ENCODE peak calls at places on chromosomes 4 and X, in four cellular contexts. One of them, this sample, is unnamed.

GRCh38 chr4:145907363-145907762 is 31.3 kb downstream of the ZNF827 start:
- DNase-seq in PC-3: no peak
- DNase-seq in left ventricle myocardium inferior: no peak
- DNase-seq in right atrium auricular region: no peak
- DNase-seq in this sample: no peak

GRCh38 chrX:136879001-136879667 is 1.4 kb downstream of the RBMX start:
- DNase-seq in PC-3: no peak
- DNase-seq in right atrium auricular region: no peak
- DNase-seq in left ventricle myocardium inferior: no peak
- DNase-seq in this sample: peak

GRCh38 chr4:3615386-3616286 is 83.4 kb upstream of the LRPAP1 start:
- DNase-seq in right atrium auricular region: no peak
- DNase-seq in PC-3: no peak
- DNase-seq in left ventricle myocardium inferior: no peak
- DNase-seq in this sample: no peak

GRCh38 chr4:47473351-47473750 is 9.8 kb upstream of the COMMD8 start:
- DNase-seq in left ventricle myocardium inferior: no peak
- DNase-seq in PC-3: no peak
- DNase-seq in right atrium auricular region: no peak
- DNase-seq in this sample: no peak

GRCh38 chrX:49879656-49880277 is 483 bp downstream of the USP27X start:
- DNase-seq in PC-3: no peak
- DNase-seq in right atrium auricular region: no peak
- DNase-seq in left ventricle myocardium inferior: no peak
- DNase-seq in this sample: no peak

GRCh38 chrX:13223868-13224555 is 95.8 kb downstream of the ATXN3L start:
- DNase-seq in PC-3: peak
- DNase-seq in left ventricle myocardium inferior: no peak
- DNase-seq in right atrium auricular region: no peak
- DNase-seq in this sample: peak

GRCh38 chr4:142595222-142595871 is 250.8 kb downstream of the INPP4B start:
- DNase-seq in right atrium auricular region: no peak
- DNase-seq in PC-3: peak
- DNase-seq in left ventricle myocardium inferior: no peak
- DNase-seq in this sample: no peak

GRCh38 chr4:184310881-184311709 is 93.4 kb upstream of the ENPP6 start:
- DNase-seq in left ventricle myocardium inferior: peak
- DNase-seq in right atrium auricular region: peak
- DNase-seq in PC-3: no peak
- DNase-seq in this sample: no peak

GRCh38 chr4:170139764-170140163 is 50.0 kb upstream of the AADAT start:
- DNase-seq in right atrium auricular region: no peak
- DNase-seq in PC-3: peak
- DNase-seq in left ventricle myocardium inferior: no peak
- DNase-seq in this sample: peak

GRCh38 chrX:43882294-43882681 is at the start of gene MAOB:
- DNase-seq in right atrium auricular region: no peak
- DNase-seq in left ventricle myocardium inferior: peak
- DNase-seq in PC-3: no peak
- DNase-seq in this sample: no peak

GRCh38 chrX:133698298-133698697 is 283.0 kb upstream of the GPC4 start:
- DNase-seq in PC-3: peak
- DNase-seq in right atrium auricular region: no peak
- DNase-seq in left ventricle myocardium inferior: no peak
- DNase-seq in this sample: peak

GRCh38 chrX:70041993-70042392 is 7.7 kb downstream of the AWAT2 start:
- DNase-seq in left ventricle myocardium inferior: no peak
- DNase-seq in PC-3: no peak
- DNase-seq in right atrium auricular region: peak
- DNase-seq in this sample: no peak

GRCh38 chr4:37745946-37746345 is 59.8 kb upstream of the RELL1 start:
- DNase-seq in right atrium auricular region: no peak
- DNase-seq in left ventricle myocardium inferior: no peak
- DNase-seq in PC-3: no peak
- DNase-seq in this sample: no peak

GRCh38 chrX:47515941-47516649 is 33.1 kb upstream of the ZNF41 start:
- DNase-seq in PC-3: peak
- DNase-seq in left ventricle myocardium inferior: no peak
- DNase-seq in right atrium auricular region: no peak
- DNase-seq in this sample: peak

GRCh38 chr4:81485310-81485980 is 13.7 kb upstream of the RASGEF1B start:
- DNase-seq in left ventricle myocardium inferior: no peak
- DNase-seq in PC-3: no peak
- DNase-seq in right atrium auricular region: no peak
- DNase-seq in this sample: no peak

GRCh38 chrX:12690646-12691045 is 100.6 kb upstream of the PRPS2 start:
- DNase-seq in PC-3: no peak
- DNase-seq in left ventricle myocardium inferior: no peak
- DNase-seq in right atrium auricular region: no peak
- DNase-seq in this sample: no peak

GRCh38 chr4:8726344-8726851 is 133.8 kb downstream of the CPZ start:
- DNase-seq in left ventricle myocardium inferior: no peak
- DNase-seq in PC-3: no peak
- DNase-seq in right atrium auricular region: no peak
- DNase-seq in this sample: no peak

GRCh38 chrX:38805294-38806053 is 4.2 kb downstream of the MID1IP1 start:
- DNase-seq in PC-3: peak
- DNase-seq in left ventricle myocardium inferior: peak
- DNase-seq in right atrium auricular region: peak
- DNase-seq in this sample: peak

GRCh38 chrX:48761674-48762471 is at the start of gene GLOD5:
- DNase-seq in left ventricle myocardium inferior: no peak
- DNase-seq in PC-3: peak
- DNase-seq in right atrium auricular region: no peak
- DNase-seq in this sample: peak

GRCh38 chrX:12210196-12210815 is 72.0 kb downstream of the FRMPD4 start:
- DNase-seq in PC-3: peak
- DNase-seq in left ventricle myocardium inferior: peak
- DNase-seq in right atrium auricular region: no peak
- DNase-seq in this sample: peak

GRCh38 chr4:184596617-184597185 is 52.5 kb downstream of the CASP3 start:
- DNase-seq in left ventricle myocardium inferior: no peak
- DNase-seq in right atrium auricular region: no peak
- DNase-seq in PC-3: peak
- DNase-seq in this sample: peak

GRCh38 chr4:10753326-10753725 is 68.8 kb upstream of the CLNK start:
- DNase-seq in right atrium auricular region: no peak
- DNase-seq in PC-3: no peak
- DNase-seq in left ventricle myocardium inferior: no peak
- DNase-seq in this sample: peak

GRCh38 chrX:150845091-150845490 is 53.4 kb downstream of the CD99L2 start:
- DNase-seq in PC-3: no peak
- DNase-seq in right atrium auricular region: no peak
- DNase-seq in left ventricle myocardium inferior: no peak
- DNase-seq in this sample: no peak

DNA sequence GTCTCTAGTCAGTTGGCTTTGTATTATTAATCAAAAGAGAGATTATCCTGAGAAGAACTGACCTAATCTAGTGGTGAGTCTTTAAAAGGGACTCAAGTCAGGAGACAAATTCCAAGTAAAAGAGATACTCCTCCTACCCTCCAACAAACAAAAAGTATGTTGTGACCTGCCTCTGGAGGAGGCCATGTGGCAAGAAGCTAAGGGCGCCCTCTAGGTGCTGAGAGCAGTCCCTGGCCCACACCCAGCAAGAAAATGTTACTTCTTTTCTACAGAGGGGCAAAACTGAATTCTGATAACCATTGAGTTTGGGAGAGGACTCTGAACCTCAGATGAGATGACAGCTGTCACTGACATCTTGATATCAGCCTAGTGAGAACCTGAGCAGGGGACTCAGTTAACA is 953.6 kb upstream of the AGA start:
- DNase-seq in left ventricle myocardium inferior: no peak
- DNase-seq in right atrium auricular region: no peak
- DNase-seq in PC-3: peak
- DNase-seq in this sample: no peak
- TF ChIP-seq CTCF in left ventricle myocardium inferior: no peak
- TF ChIP-seq CTCF in right atrium auricular region: no peak
- TF ChIP-seq CTCF in PC-3: peak
- TF ChIP-seq CTCF in this sample: no peak

GRCh38 chrX:72108666-72109065 is 23.0 kb downstream of the RTL5 start:
- DNase-seq in right atrium auricular region: no peak
- DNase-seq in left ventricle myocardium inferior: no peak
- DNase-seq in PC-3: no peak
- DNase-seq in this sample: no peak
- H3K4me3 ChIP-seq in right atrium auricular region: no peak
- H3K4me3 ChIP-seq in left ventricle myocardium inferior: no peak
- H3K4me3 ChIP-seq in PC-3: no peak
- H3K4me3 ChIP-seq in this sample: no peak

DNA sequence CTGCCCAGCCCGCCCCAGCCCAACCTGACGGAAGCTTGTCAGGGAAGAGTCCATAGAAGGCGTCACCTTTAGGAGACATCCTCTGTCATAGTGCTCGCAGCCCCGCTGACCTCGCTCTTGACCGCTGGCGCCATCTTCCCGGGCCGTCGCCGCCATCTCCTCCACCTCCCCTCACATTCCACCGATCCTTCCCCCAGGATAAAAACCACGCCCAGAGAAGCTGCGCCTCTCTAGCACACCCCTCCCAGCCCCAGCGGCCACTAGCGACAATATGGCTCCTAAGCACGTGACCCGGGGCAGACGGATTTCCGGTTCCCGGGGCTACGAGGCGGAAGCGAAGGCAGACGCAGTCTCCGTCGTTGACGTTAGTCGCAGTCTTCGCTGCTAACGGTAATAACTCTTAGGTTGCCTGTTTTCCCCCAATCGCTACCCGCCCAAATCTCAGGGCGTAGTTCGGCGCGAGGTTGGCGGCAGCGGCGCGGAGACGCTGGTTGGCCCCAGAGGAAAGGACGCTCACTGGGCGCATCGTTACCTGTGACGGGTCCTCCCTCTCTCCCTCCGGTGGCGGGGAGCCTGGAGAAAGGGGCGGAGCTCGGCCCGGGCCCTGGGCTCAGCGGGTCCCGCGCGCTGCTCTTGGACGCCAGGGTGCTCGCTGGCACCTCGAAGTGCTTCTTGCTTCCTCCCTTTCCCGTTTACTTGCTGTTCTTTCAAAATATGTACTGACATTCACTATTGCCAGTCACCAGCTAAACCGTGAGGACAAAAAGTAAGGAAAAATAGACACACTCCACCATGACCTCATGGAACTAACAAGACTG is at the start of the genes RCHY1 and THAP6:
- DNase-seq in right atrium auricular region: peak
- DNase-seq in PC-3: peak
- DNase-seq in left ventricle myocardium inferior: peak
- DNase-seq in this sample: peak
- TF ChIP-seq CTCF in right atrium auricular region: peak
- TF ChIP-seq CTCF in PC-3: no peak
- TF ChIP-seq CTCF in left ventricle myocardium inferior: no peak
- TF ChIP-seq CTCF in this sample: no peak

DNA sequence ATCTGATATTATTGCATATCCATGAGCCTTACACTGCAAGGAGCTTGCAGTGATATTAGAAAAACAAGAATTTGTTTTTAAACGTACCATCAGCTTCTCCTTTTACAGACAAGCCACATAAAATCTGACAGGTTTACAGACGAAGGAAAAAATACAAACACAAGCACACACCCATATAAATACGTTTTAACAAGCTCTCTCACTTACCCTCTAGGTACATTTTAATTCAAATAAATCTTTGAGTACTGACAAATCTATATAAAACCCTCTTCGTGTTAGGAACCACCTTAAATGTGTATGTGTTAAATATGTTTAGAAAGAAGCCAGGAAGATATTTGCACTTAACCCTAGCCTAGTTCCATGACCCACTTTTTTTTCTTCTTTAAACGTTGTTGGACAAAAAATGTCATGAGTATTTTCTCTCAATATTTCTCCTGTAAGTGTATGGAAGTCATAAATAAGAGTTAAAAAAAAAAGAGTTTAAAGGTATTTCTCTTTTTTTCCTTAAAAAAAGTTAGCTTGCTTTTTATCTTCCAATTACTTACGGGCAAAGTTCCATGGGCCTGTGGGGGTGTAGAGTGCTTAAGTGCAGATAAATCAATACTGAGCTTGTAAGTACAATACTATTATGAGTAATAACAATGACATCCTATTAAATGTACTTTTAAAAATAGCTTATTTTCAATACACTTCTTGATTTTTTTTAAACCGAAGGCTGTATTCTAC is 1.5 kb downstream of the ARAP2 start:
- DNase-seq in PC-3: peak
- DNase-seq in left ventricle myocardium inferior: no peak
- DNase-seq in right atrium auricular region: no peak
- DNase-seq in this sample: no peak
- H3K4me3 ChIP-seq in PC-3: peak
- H3K4me3 ChIP-seq in left ventricle myocardium inferior: peak
- H3K4me3 ChIP-seq in right atrium auricular region: no peak
- H3K4me3 ChIP-seq in this sample: no peak

DNA sequence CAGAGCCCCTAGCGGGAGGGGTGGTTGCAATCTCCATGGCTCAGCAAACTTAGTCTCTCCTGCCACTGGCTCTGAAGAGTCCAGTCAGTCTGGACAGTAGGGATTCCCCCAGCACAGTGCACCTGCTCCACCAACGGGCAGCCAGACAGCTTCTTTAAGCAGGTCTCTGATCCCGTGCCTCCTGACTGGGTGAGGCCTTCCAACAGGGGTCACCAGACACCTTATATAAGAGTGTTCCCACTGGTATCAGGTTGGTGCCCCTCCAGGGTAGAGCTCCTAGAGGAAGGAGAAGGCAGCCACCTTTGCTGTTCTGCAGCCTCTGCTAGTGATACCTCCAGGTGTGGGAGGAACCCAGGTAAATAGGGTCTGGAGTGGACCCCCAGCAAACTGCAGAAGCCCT is 1393.4 kb downstream of the STIM2 start:
- DNase-seq in right atrium auricular region: no peak
- DNase-seq in PC-3: no peak
- DNase-seq in left ventricle myocardium inferior: no peak
- DNase-seq in this sample: no peak
- TF ChIP-seq CTCF in right atrium auricular region: no peak
- TF ChIP-seq CTCF in PC-3: no peak
- TF ChIP-seq CTCF in left ventricle myocardium inferior: no peak
- TF ChIP-seq CTCF in this sample: no peak

DNA sequence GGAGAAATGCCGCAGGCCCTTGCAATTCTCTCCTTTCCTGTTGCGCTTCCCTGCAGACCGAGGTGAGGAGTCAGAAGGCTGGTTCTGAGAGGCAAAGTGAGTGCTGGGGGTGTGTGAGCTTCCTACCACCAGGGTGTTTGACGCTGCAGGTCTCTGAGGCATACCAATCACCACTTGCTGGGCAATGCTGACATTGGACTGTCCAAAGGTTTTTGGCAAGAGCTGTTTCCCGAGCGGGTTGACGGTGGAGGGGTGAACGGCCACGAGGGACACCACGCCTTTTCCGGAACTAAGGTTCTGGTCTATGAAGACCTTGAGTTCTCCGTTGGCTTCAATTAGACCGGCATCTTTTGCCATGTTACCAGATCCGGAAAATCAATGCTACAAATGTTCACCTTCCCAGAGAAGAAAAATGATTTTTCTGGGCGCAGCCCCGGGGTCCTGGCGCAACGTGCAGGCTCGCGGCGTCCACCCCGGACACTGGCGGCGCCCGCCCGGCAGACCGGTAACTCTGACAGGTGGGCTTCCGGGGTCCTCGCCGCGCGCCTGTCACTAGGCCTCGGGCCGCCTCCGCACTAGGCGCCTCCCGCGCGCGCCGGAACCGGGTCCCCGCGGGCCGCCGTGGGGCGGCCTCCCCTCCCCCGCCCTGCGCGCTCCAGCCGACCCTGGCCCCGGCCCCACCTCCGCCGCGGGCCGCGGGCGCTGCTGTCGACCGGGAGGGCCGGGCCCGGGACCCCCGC is 44.9 kb upstream of the FAM47C start:
- DNase-seq in PC-3: no peak
- DNase-seq in right atrium auricular region: no peak
- DNase-seq in left ventricle myocardium inferior: no peak
- DNase-seq in this sample: no peak
- H3K4me3 ChIP-seq in PC-3: no peak
- H3K4me3 ChIP-seq in right atrium auricular region: no peak
- H3K4me3 ChIP-seq in left ventricle myocardium inferior: peak
- H3K4me3 ChIP-seq in this sample: no peak

GRCh38 chr4:186725422-186726149 is 1.9 kb upstream of the FAT1 start:
- DNase-seq in PC-3: peak
- DNase-seq in left ventricle myocardium inferior: peak
- DNase-seq in right atrium auricular region: peak
- DNase-seq in this sample: peak
- TF ChIP-seq CTCF in PC-3: peak
- TF ChIP-seq CTCF in left ventricle myocardium inferior: peak
- TF ChIP-seq CTCF in right atrium auricular region: peak
- TF ChIP-seq CTCF in this sample: peak

This sample was measured in cardiac fibroblast.